ENCODE peak calls at places on chromosomes 13 and 19, in five cellular contexts. P is stimulated activated CD8-positive, alpha-beta memory T cell treated with anti-CD3 and anti-CD28 coated beads, Interleukin-15, amount 100 ng/mL, for 4 hours; V is T-cell; Z is stimulated activated CD4-positive, alpha-beta T cell treated with anti-CD3 and anti-CD28 coated beads, Interleukin-2, amount 100 ng/mL, for 48 hours; O is RWPE1. H is an unnamed sample.

GRCh38 chr19:18650468-18651001 is 13.7 kb downstream of the KLHL26 start:
- DNase-seq in P (no peak), V (no peak), Z (no peak), O (no peak), H (peak)

GRCh38 chr19:28393574-28394336 is 819.2 kb downstream of the UQCRFS1 start:
- DNase-seq in P (no peak), V (no peak), Z (no peak), O (no peak), H (no peak)

GRCh38 chr13:99342723-99343315 is 35.6 kb upstream of the GPR183 start:
- DNase-seq in P (no peak), V (no peak), Z (no peak), O (no peak), H (no peak)

GRCh38 chr19:6588508-6589345 is 2.2 kb downstream of the CD70 start:
- DNase-seq in P (no peak), V (no peak), Z (no peak), O (no peak), H (peak)

GRCh38 chr19:49871349-49871985 is 4.1 kb upstream of the PNKP start:
- DNase-seq in P (no peak), V (no peak), Z (no peak), O (no peak), H (no peak)

GRCh38 chr13:42752731-42753130 is 28.7 kb upstream of the FAM216B start:
- DNase-seq in P (no peak), V (no peak), Z (no peak), O (no peak), H (no peak)

GRCh38 chr19:2731181-2732117 is 8.4 kb downstream of the SLC39A3 start:
- DNase-seq in P (no peak), V (no peak), Z (no peak), O (no peak), H (no peak)

GRCh38 chr19:29872224-29872731 is 60.5 kb downstream of the CCNE1 start:
- DNase-seq in P (no peak), V (no peak), Z (no peak), O (no peak), H (peak)